ENCODE peak calls at places on chromosomes 5 and 9, in ten cellular contexts. E is cardiac fibroblast; R is activated gamma-delta T cell; Y is A673; L is stimulated activated CD8-positive, alpha-beta memory T cell treated with anti-CD3 and anti-CD28 coated beads, Interleukin-15, amount 100 ng/mL, for 1 hour; O is AG04449; V is mammary epithelial cell; A is A549; G is colonic mucosa; D is HuH-7.5. I is an unnamed sample.

GRCh38 chr5:115575167-115576070 is 26.9 kb downstream of the TICAM2 start:
- DNase-seq in E (peak), R (no peak), Y (peak), L (no peak), O (no peak), V (peak), A (no peak), G (no peak), D (no peak), I (peak)

GRCh38 chr5:167639213-167639612 is 652.2 kb upstream of the WWC1 start:
- DNase-seq in E (peak), R (no peak), Y (peak), L (no peak), O (no peak), V (no peak), A (no peak), G (no peak), D (no peak), I (peak)

GRCh38 chr9:16309350-16310271 is 560.9 kb downstream of the BNC2 start:
- DNase-seq in E (peak), R (no peak), Y (no peak), L (no peak), O (no peak), V (no peak), A (no peak), G (peak), D (no peak), I (no peak)

GRCh38 chr9:130741831-130742449 is 48.4 kb downstream of the EXOSC2 start:
- DNase-seq in E (peak), R (no peak), Y (no peak), L (no peak), O (no peak), V (peak), A (peak), G (no peak), D (no peak), I (peak)

GRCh38 chr9:19445452-19445851 is 36.6 kb downstream of the ACER2 start:
- DNase-seq in E (no peak), R (no peak), Y (no peak), L (no peak), O (no peak), V (no peak), A (no peak), G (no peak), D (no peak), I (no peak)

GRCh38 chr5:59816901-59817300 is 76.6 kb downstream of the PDE4D start:
- DNase-seq in E (no peak), R (no peak), Y (no peak), L (no peak), O (no peak), V (no peak), A (no peak), G (no peak), D (no peak), I (no peak)

GRCh38 chr5:136242136-136242535 is 49.2 kb upstream of the SMIM32 start:
- DNase-seq in E (no peak), R (no peak), Y (no peak), L (no peak), O (no peak), V (no peak), A (no peak), G (no peak), D (no peak), I (no peak)

GRCh38 chr5:43802119-43802518 is 199.1 kb downstream of the NNT start:
- DNase-seq in E (peak), R (no peak), Y (no peak), L (no peak), O (peak), V (peak), A (no peak), G (no peak), D (no peak), I (peak)

GRCh38 chr9:94174164-94174563 is 84.9 kb upstream of the ZNF169 start:
- DNase-seq in E (no peak), R (no peak), Y (peak), L (no peak), O (no peak), V (no peak), A (no peak), G (no peak), D (no peak), I (no peak)

GRCh38 chr9:89375181-89375760 is 57.0 kb downstream of the SECISBP2 start:
- DNase-seq in E (no peak), R (no peak), Y (no peak), L (no peak), O (no peak), V (no peak), A (no peak), G (peak), D (no peak), I (peak)

GRCh38 chr9:116417464-116417863 is 263.9 kb downstream of the PAPPA start:
- DNase-seq in E (no peak), R (no peak), Y (no peak), L (no peak), O (no peak), V (peak), A (no peak), G (no peak), D (no peak), I (no peak)

GRCh38 chr5:94830520-94830919 is 212.1 kb downstream of the SLF1 start:
- DNase-seq in E (peak), R (no peak), Y (peak), L (no peak), O (no peak), V (peak), A (peak), G (no peak), D (no peak), I (no peak)

GRCh38 chr9:76687861-76688374 is 76.3 kb upstream of the PCA3 start:
- DNase-seq in E (peak), R (no peak), Y (no peak), L (no peak), O (no peak), V (peak), A (peak), G (no peak), D (no peak), I (peak)

GRCh38 chr5:129063483-129064136 is 30.9 kb upstream of the ISOC1 start:
- DNase-seq in E (peak), R (no peak), Y (peak), L (no peak), O (no peak), V (no peak), A (no peak), G (no peak), D (no peak), I (no peak)

GRCh38 chr5:176856746-176857145 is 42.4 kb downstream of the HK3 start:
- DNase-seq in E (no peak), R (no peak), Y (no peak), L (no peak), O (no peak), V (no peak), A (no peak), G (no peak), D (no peak), I (no peak)

GRCh38 chr9:106218854-106219253 is 524.5 kb downstream of the TMEM38B start:
- DNase-seq in E (no peak), R (no peak), Y (no peak), L (no peak), O (no peak), V (peak), A (no peak), G (no peak), D (no peak), I (no peak)

GRCh38 chr9:22817181-22817580 is 370.6 kb downstream of the DMRTA1 start:
- DNase-seq in E (no peak), R (no peak), Y (no peak), L (no peak), O (peak), V (no peak), A (no peak), G (no peak), D (no peak), I (peak)

GRCh38 chr9:613771-614347 is 227.6 kb upstream of the DMRT1 start:
- DNase-seq in E (peak), R (no peak), Y (peak), L (no peak), O (peak), V (peak), A (peak), G (peak), D (peak), I (peak)

GRCh38 chr5:60632153-60632552 is 67.8 kb downstream of the DEPDC1B start:
- DNase-seq in E (no peak), R (no peak), Y (no peak), L (no peak), O (no peak), V (no peak), A (no peak), G (no peak), D (no peak), I (no peak)

GRCh38 chr9:89460551-89460950 is 37.4 kb downstream of the SEMA4D start:
- DNase-seq in E (no peak), R (no peak), Y (no peak), L (no peak), O (no peak), V (no peak), A (no peak), G (no peak), D (no peak), I (no peak)